ENCODE peak calls at places on chromosomes 5 and 9, in four cellular contexts. One of them, this sample, is unnamed.

GRCh38 chr5:151405334-151405872 is 42.0 kb upstream of the SLC36A1 start:
- DNase-seq in H1: no peak
- DNase-seq in K562: peak
- DNase-seq in HepG2: no peak
- DNase-seq in this sample: no peak

GRCh38 chr5:86525623-86526022 is 92.1 kb upstream of the COX7C start:
- DNase-seq in H1: no peak
- DNase-seq in K562: no peak
- DNase-seq in HepG2: no peak
- DNase-seq in this sample: no peak

GRCh38 chr9:132651259-132651658 is 18.5 kb downstream of the DDX31 start:
- DNase-seq in H1: no peak
- DNase-seq in HepG2: no peak
- DNase-seq in K562: no peak
- DNase-seq in this sample: no peak

GRCh38 chr5:17069995-17070405 is 133.9 kb upstream of the MYO10 start:
- DNase-seq in HepG2: no peak
- DNase-seq in H1: no peak
- DNase-seq in K562: peak
- DNase-seq in this sample: peak

GRCh38 chr9:33287087-33287490 is 3.2 kb upstream of the NFX1 start:
- DNase-seq in HepG2: peak
- DNase-seq in K562: peak
- DNase-seq in H1: peak
- DNase-seq in this sample: peak

GRCh38 chr9:87237337-87237736 is 260.3 kb upstream of the DAPK1 start:
- DNase-seq in K562: no peak
- DNase-seq in HepG2: no peak
- DNase-seq in H1: no peak
- DNase-seq in this sample: no peak

GRCh38 chr9:5205071-5205470 is 19.6 kb upstream of the INSL6 start:
- DNase-seq in H1: no peak
- DNase-seq in HepG2: no peak
- DNase-seq in K562: no peak
- DNase-seq in this sample: no peak

GRCh38 chr5:52725065-52725746 is 62.5 kb upstream of the ITGA1 start:
- DNase-seq in H1: no peak
- DNase-seq in K562: no peak
- DNase-seq in HepG2: peak
- DNase-seq in this sample: no peak

GRCh38 chr9:20649381-20649780 is 27.1 kb upstream of the MLLT3 start:
- DNase-seq in HepG2: no peak
- DNase-seq in K562: no peak
- DNase-seq in H1: no peak
- DNase-seq in this sample: no peak

GRCh38 chr5:176695073-176695472 is 47.8 kb downstream of the TSPAN17 start:
- DNase-seq in K562: no peak
- DNase-seq in HepG2: no peak
- DNase-seq in H1: no peak
- DNase-seq in this sample: no peak

GRCh38 chr9:128372784-128373183 is 1.6 kb downstream of the URM1 start:
- DNase-seq in K562: no peak
- DNase-seq in H1: no peak
- DNase-seq in HepG2: no peak
- DNase-seq in this sample: no peak
- H3K4me2 ChIP-seq in K562: peak
- H3K4me2 ChIP-seq in H1: no peak
- H3K4me2 ChIP-seq in HepG2: peak
- H3K4me2 ChIP-seq in this sample: peak

GRCh38 chr5:125607018-125607417 is 816.2 kb upstream of the GRAMD2B start:
- DNase-seq in H1: no peak
- DNase-seq in HepG2: no peak
- DNase-seq in K562: no peak
- DNase-seq in this sample: no peak

GRCh38 chr5:125609011-125609410 is 814.2 kb upstream of the GRAMD2B start:
- DNase-seq in K562: no peak
- DNase-seq in H1: no peak
- DNase-seq in HepG2: no peak
- DNase-seq in this sample: no peak

GRCh38 chr5:125611541-125611940 is 811.7 kb upstream of the GRAMD2B start:
- DNase-seq in H1: no peak
- DNase-seq in HepG2: no peak
- DNase-seq in K562: no peak
- DNase-seq in this sample: no peak

GRCh38 chr5:125612356-125613149 is 810.7 kb upstream of the GRAMD2B start:
- DNase-seq in K562: no peak
- DNase-seq in H1: no peak
- DNase-seq in HepG2: no peak
- DNase-seq in this sample: no peak
- TF ChIP-seq PHF8 in K562: no peak
- TF ChIP-seq PHF8 in H1: no peak
- TF ChIP-seq PHF8 in HepG2: no peak
- TF ChIP-seq PHF8 in this sample: no peak

GRCh38 chr9:95517559-95517933 is 775 bp upstream of the PTCH1 start:
- DNase-seq in K562: no peak
- DNase-seq in HepG2: no peak
- DNase-seq in H1: no peak
- DNase-seq in this sample: no peak

GRCh38 chr9:95516736-95517558 is at the start of gene PTCH1:
- DNase-seq in HepG2: no peak
- DNase-seq in H1: peak
- DNase-seq in K562: peak
- DNase-seq in this sample: peak

GRCh38 chr9:95518026-95518425 is 1.3 kb upstream of the PTCH1 start:
- DNase-seq in H1: no peak
- DNase-seq in K562: no peak
- DNase-seq in HepG2: no peak
- DNase-seq in this sample: no peak

GRCh38 chr9:95522871-95523370 is 6.2 kb upstream of the PTCH1 start:
- DNase-seq in K562: no peak
- DNase-seq in H1: no peak
- DNase-seq in HepG2: no peak
- DNase-seq in this sample: no peak

GRCh38 chr9:95521699-95522098 is 4.9 kb upstream of the PTCH1 start:
- DNase-seq in H1: no peak
- DNase-seq in HepG2: no peak
- DNase-seq in K562: no peak
- DNase-seq in this sample: no peak
- H3K4me2 ChIP-seq in H1: no peak
- H3K4me2 ChIP-seq in HepG2: no peak
- H3K4me2 ChIP-seq in K562: no peak
- H3K4me2 ChIP-seq in this sample: no peak

GRCh38 chr5:134142088-134142487 is 27.6 kb downstream of the TCF7 start:
- DNase-seq in K562: no peak
- DNase-seq in HepG2: no peak
- DNase-seq in H1: peak
- DNase-seq in this sample: no peak
- TF ChIP-seq PHF8 in K562: no peak
- TF ChIP-seq PHF8 in HepG2: no peak
- TF ChIP-seq PHF8 in H1: no peak
- TF ChIP-seq PHF8 in this sample: no peak

DNA sequence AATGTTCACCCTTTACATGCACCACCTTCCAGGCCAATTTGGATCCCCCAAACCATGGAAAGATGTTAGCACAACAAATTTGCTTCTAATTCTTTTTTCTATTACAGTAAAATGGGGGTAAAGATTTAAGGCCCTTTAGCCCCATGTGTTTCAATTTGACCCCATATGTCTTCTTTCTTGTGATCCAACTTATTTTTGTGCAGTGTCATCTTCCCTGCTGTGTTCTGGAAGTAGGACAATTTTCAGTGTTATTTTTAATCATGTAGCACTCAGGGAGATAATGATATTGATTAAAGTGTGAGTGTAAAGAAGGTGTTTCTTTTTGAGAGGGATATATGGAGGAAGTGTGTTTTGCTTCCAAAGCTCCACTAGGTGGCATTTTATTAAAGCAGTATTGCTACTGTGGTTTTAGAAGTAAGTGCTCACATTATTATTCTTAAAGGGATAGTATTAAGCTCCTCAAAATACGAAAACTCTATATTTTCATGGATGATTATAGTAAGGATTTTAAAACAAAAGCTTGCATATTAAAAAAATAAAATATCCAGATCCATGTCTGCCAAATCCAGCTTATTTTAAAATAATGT is 118.7 kb upstream of the ATP10B start:
- DNase-seq in H1: no peak
- DNase-seq in K562: no peak
- DNase-seq in HepG2: no peak
- DNase-seq in this sample: no peak
- H3K4me2 ChIP-seq in H1: no peak
- H3K4me2 ChIP-seq in K562: no peak
- H3K4me2 ChIP-seq in HepG2: no peak
- H3K4me2 ChIP-seq in this sample: no peak

GRCh38 chr5:150263801-150264621 is 25.6 kb downstream of the CAMK2A start:
- DNase-seq in K562: no peak
- DNase-seq in H1: no peak
- DNase-seq in HepG2: no peak
- DNase-seq in this sample: peak
- TF ChIP-seq PHF8 in K562: no peak
- TF ChIP-seq PHF8 in H1: no peak
- TF ChIP-seq PHF8 in HepG2: no peak
- TF ChIP-seq PHF8 in this sample: no peak

GRCh38 chr5:21142791-21143190 is 1154.8 kb upstream of the CDH18 start:
- DNase-seq in K562: no peak
- DNase-seq in H1: no peak
- DNase-seq in HepG2: no peak
- DNase-seq in this sample: no peak

GRCh38 chr5:21140987-21141386 is 1153.0 kb upstream of the CDH18 start:
- DNase-seq in H1: no peak
- DNase-seq in K562: no peak
- DNase-seq in HepG2: no peak
- DNase-seq in this sample: no peak

GRCh38 chr5:21143686-21144085 is 1155.7 kb upstream of the CDH18 start:
- DNase-seq in H1: no peak
- DNase-seq in HepG2: no peak
- DNase-seq in K562: no peak
- DNase-seq in this sample: no peak

DNA sequence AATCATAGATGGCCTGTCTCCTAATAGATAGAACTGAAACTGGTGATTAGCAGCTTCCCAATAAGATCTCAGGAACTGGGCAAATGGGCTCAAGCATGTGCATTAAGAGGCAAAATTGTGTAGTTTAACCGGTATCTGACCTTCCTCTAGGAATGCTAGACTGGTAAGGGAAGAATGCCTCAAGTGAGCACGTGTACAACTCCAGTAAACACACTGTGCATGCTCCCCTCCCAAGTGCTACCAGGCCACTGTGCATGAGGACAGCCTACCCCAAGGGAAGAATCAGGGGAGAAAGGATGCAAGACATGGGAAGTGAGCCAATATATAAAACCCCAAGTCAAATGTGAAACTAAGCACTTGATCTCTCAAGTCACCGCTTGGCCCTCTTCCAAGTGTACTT is 1157.4 kb upstream of the CDH18 start:
- DNase-seq in H1: no peak
- DNase-seq in HepG2: no peak
- DNase-seq in K562: no peak
- DNase-seq in this sample: no peak
- H3K4me2 ChIP-seq in H1: no peak
- H3K4me2 ChIP-seq in HepG2: no peak
- H3K4me2 ChIP-seq in K562: no peak
- H3K4me2 ChIP-seq in this sample: no peak

GRCh38 chr5:76942581-76942980 is 10.3 kb upstream of the CRHBP start:
- DNase-seq in HepG2: no peak
- DNase-seq in K562: no peak
- DNase-seq in H1: no peak
- DNase-seq in this sample: no peak
- TF ChIP-seq PHF8 in HepG2: no peak
- TF ChIP-seq PHF8 in K562: no peak
- TF ChIP-seq PHF8 in H1: no peak
- TF ChIP-seq PHF8 in this sample: no peak

DNA sequence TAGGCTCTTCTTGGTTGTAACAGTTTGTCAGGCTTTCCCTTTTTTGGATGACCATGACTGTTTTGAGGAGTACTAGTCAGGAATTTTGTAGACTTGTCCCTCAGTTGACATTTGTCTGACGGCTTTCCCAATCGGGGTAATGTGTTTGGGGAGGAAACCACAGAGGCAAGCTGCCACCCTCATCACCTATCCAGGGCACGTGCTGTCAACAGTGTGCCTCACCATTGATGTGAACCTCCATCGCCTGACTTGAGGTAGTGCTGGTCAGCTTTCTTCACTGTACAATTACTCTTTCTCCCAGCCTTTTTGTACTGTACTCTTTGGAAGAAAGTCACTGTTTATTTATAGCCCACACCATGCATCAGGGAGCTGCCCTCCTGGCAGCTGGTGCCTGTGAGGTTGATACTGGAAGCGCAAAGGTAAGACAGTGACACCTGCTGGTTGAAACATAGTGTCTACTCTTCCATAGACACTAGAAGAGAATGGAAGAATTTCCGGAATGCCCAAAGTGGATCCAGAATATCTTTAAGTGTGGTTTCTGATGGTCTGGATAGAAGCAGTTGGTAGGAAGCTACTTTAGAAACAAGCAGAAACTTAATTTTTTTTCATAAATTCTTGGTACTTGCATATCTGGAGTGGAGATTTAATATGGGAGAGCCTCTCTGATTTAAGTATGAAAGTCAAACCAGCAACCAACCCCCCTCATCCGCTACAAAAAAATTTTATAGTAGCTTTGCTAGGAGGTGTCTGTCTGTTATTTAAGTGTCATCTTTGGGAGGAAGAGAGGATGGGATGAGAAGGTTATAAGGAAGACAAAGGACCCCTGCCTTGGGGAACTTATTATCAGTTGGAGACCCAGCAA is 69.3 kb downstream of the SNX30 start:
- DNase-seq in K562: peak
- DNase-seq in HepG2: peak
- DNase-seq in H1: no peak
- DNase-seq in this sample: peak
- H3K4me2 ChIP-seq in K562: no peak
- H3K4me2 ChIP-seq in HepG2: no peak
- H3K4me2 ChIP-seq in H1: no peak
- H3K4me2 ChIP-seq in this sample: no peak

This sample was measured in A549.